ENCODE peak calls at places on chromosomes 4 and X, in six cellular contexts. N is psoas muscle, E is brain microvascular endothelial cell, P is OCI-LY7, C is pancreas, Y is Peyer's patch. J is an unnamed sample.

GRCh38 chr4:123415977-123416376 is 19.4 kb downstream of the SPRY1 start:
- DNase-seq in P (no peak), Y (no peak), C (no peak), N (no peak), E (peak; percentile 48), J (no peak)

GRCh38 chr4:168150651-168151050 is 58.3 kb downstream of the ANXA10 start:
- DNase-seq in P (no peak), Y (no peak), E (peak; percentile 45), N (no peak), C (no peak), J (no peak)

GRCh38 chrX:2320580-2321327 is 180.0 kb downstream of the DHRSX start:
- DNase-seq in P (no peak), C (no peak), E (no peak), Y (no peak), N (peak; percentile 75), J (no peak)

GRCh38 chr4:3832536-3833220 is 66.5 kb downstream of the ADRA2C start:
- DNase-seq in Y (no peak), E (no peak), P (no peak), C (peak; percentile 37), N (peak; percentile 32), J (no peak)

GRCh38 chr4:154560824-154561231 is 2.0 kb upstream of the FGB start:
- DNase-seq in E (peak; percentile 87), P (no peak), Y (no peak), N (no peak), C (no peak), J (no peak)

GRCh38 chr4:75004755-75005668 is 72.1 kb downstream of the PARM1 start:
- DNase-seq in C (peak; percentile 80), Y (no peak), N (peak; percentile 88), P (no peak), E (no peak), J (no peak)

GRCh38 chr4:101171747-101172146 is 175.6 kb downstream of the PPP3CA start:
- DNase-seq in Y (no peak), C (no peak), P (no peak), N (no peak), E (no peak), J (no peak)

GRCh38 chr4:178309890-178310289 is 867.7 kb upstream of the AGA start:
- DNase-seq in N (no peak), P (no peak), C (no peak), Y (no peak), E (no peak), J (no peak)

GRCh38 chr4:1172971-1173757 is 781 bp upstream of the SPON2 start:
- DNase-seq in E (no peak), C (peak; percentile 40), Y (no peak), P (no peak), N (peak; percentile 73), J (no peak)

GRCh38 chr4:118749347-118749988 is 64.3 kb downstream of the METTL14 start:
- DNase-seq in P (no peak), Y (no peak), C (no peak), N (no peak), E (no peak), J (no peak)

GRCh38 chr4:74460833-74461232 is 15.9 kb downstream of the AREG start:
- DNase-seq in E (no peak), P (no peak), N (no peak), C (no peak), Y (no peak), J (no peak)

GRCh38 chr4:140152760-140153418 is 1.1 kb downstream of the MAML3 start:
- DNase-seq in P (peak; percentile 38), Y (peak; percentile 28), E (peak; percentile 60), C (peak; percentile 87), N (peak; percentile 76), J (no peak)

GRCh38 chr4:69749771-69750170 is 10.6 kb downstream of the SULT1B1 start:
- DNase-seq in N (no peak), P (no peak), Y (no peak), E (peak; percentile 31), C (no peak), J (no peak)

GRCh38 chr4:121913667-121914066 is 38.2 kb downstream of the TRPC3 start:
- DNase-seq in N (no peak), Y (no peak), P (no peak), C (no peak), E (no peak), J (no peak)

GRCh38 chrX:118345045-118345400 is 883 bp upstream of the WDR44 start:
- DNase-seq in C (no peak), P (no peak), Y (no peak), E (no peak), N (no peak), J (no peak)

GRCh38 chrX:34559325-34559724 is 97.8 kb downstream of the TMEM47 start:
- DNase-seq in C (no peak), E (peak; percentile 2), N (no peak), Y (no peak), P (no peak), J (no peak)

GRCh38 chr4:158809611-158810486 is 41.0 kb downstream of the FNIP2 start:
- DNase-seq in N (no peak), P (peak; percentile 72), E (peak; percentile 95), C (no peak), Y (no peak), J (peak; percentile 84)

GRCh38 chrX:144715356-144715755 is 531.9 kb upstream of the SPANXN1 start:
- DNase-seq in N (no peak), E (no peak), C (no peak), Y (no peak), P (no peak), J (no peak)

GRCh38 chr4:84792366-84793301 is 173.9 kb downstream of the WDFY3 start:
- DNase-seq in P (no peak), N (no peak), Y (no peak), C (no peak), E (no peak), J (no peak)

GRCh38 chr4:151389316-151389715 is 19.7 kb upstream of the FHIP1A start:
- DNase-seq in C (no peak), E (no peak), P (no peak), Y (no peak), N (no peak), J (no peak)

GRCh38 chr4:93646225-93646930 is 182.2 kb upstream of the ATOH1 start:
- DNase-seq in C (no peak), E (no peak), P (no peak), Y (no peak), N (no peak), J (peak; percentile 16)

GRCh38 chrX:125175991-125176390 is 143.7 kb upstream of the TEX13C start:
- DNase-seq in P (no peak), N (no peak), C (no peak), Y (no peak), E (no peak), J (no peak)

GRCh38 chrX:3549442-3549875 is 164.0 kb downstream of the PRKX start:
- DNase-seq in C (peak; percentile 37), N (no peak), P (no peak), E (peak; percentile 24), Y (no peak), J (no peak)

GRCh38 chr4:7745486-7745885 is 194.2 kb downstream of the AFAP1 start:
- DNase-seq in N (no peak), Y (no peak), C (no peak), E (no peak), P (no peak), J (no peak)

GRCh38 chr4:7746351-7747061 is 193.2 kb downstream of the AFAP1 start:
- DNase-seq in N (no peak), P (no peak), Y (no peak), E (no peak), C (peak; percentile 55), J (no peak)

GRCh38 chr4:7747062-7747385 is 192.6 kb downstream of the AFAP1 start:
- DNase-seq in Y (no peak), C (no peak), E (no peak), N (no peak), P (no peak), J (no peak)

GRCh38 chr4:7750508-7750907 is 189.2 kb downstream of the AFAP1 start:
- DNase-seq in P (no peak), Y (no peak), C (peak; percentile 10), E (no peak), N (no peak), J (no peak)

DNA sequence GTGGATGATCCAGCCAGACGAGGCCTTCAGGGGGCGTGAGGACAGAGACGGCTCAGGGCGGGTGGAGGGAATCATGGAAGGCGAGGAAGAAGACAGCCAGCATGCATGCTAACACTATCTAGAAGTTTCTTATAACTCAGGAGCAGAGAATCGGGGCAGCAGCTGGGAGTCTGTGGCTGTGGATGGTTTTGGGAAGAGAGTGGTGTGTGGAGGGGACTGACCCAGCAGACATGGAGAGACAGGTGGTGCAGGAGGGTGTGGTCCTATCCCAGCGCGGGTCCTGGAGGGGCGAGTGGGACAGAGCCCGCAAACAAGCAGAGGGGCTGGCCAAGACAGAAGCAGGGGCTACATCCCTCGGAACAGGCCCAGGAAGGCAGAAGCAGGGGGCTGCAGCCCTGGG is 192.1 kb downstream of the AFAP1 start:
- DNase-seq in P (no peak), N (no peak), C (peak; percentile 38), Y (no peak), E (no peak), J (no peak)
- H3K27ac ChIP-seq in P (no peak overlapping the region), N (no peak overlapping the region), C (no peak overlapping the region), Y (no peak overlapping the region), E (no peak overlapping the region), J (no peak overlapping the region)

GRCh38 chrX:150464001-150464400 is 100.9 kb downstream of the MAMLD1 start:
- DNase-seq in Y (no peak), E (no peak), P (no peak), N (no peak), C (no peak), J (no peak)

GRCh38 chrX:150465856-150466775 is 102.3 kb upstream of the MTM1 start:
- DNase-seq in Y (no peak), C (no peak), N (no peak), E (no peak), P (no peak), J (no peak)

GRCh38 chrX:150460781-150461180 is 97.7 kb downstream of the MAMLD1 start:
- DNase-seq in Y (no peak), E (no peak), C (no peak), P (no peak), N (no peak), J (no peak)

GRCh38 chrX:150463566-150463965 is 100.4 kb downstream of the MAMLD1 start:
- DNase-seq in Y (no peak), N (no peak), P (no peak), C (no peak), E (no peak), J (no peak)

GRCh38 chrX:150465326-150465725 is 102.2 kb downstream of the MAMLD1 start:
- DNase-seq in N (no peak), E (no peak), C (no peak), Y (no peak), P (no peak), J (no peak)
- H3K27ac ChIP-seq in N (peak overlapping the region; percentile 67), E (no peak overlapping the region), C (no peak overlapping the region), Y (no peak overlapping the region), P (no peak overlapping the region), J (no peak overlapping the region)

DNA sequence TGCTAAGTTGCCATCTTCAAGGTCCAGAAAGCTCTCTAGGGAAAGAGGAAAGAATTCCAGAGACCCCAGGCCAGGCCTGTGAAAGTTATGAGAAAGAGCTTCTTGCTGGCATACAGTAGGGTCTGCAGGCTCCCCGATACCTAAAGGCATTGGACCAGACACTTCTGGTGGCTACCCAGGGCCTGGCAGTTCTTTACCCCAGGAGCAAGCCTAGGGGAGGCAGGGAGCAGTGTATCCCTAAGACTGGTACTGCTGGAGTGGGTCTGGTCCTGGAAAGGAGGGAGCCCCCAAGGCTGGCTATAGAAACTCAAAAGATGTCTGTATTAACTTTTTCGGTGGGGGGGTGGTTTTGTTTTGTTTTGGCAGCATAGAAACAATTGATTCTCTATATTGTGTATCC is 19.8 kb upstream of the FAM193A start:
- DNase-seq in E (no peak), C (no peak), N (no peak), Y (no peak), P (no peak), J (no peak)
- H3K27ac ChIP-seq in E (no peak overlapping the region), C (no peak overlapping the region), N (no peak overlapping the region), Y (no peak overlapping the region), P (no peak overlapping the region), J (no peak overlapping the region)

GRCh38 chr4:169253087-169253675 is 17.6 kb downstream of the SH3RF1 start:
- DNase-seq in C (no peak), N (no peak), E (no peak), P (no peak), Y (no peak), J (no peak)
- H3K27ac ChIP-seq in C (peak overlapping the region; percentile 79), N (no peak overlapping the region), E (peak overlapping the region; percentile 74), P (no peak overlapping the region), Y (no peak overlapping the region), J (peak overlapping the region; percentile 87)